ENCODE peak calls at places on chromosomes 2 and 18, in nine cellular contexts. D is fibroblast of pulmonary artery, X is hepatocyte, P is pulmonary artery endothelial cell, S is NCI-H1105 treated with DMSO at 0.1 percent for 48 hours, U is amygdala, E is choroid plexus epithelial cell, V is glutamatergic neuron, J is NCI-H1092 treated with DMSO at 0.1 percent for 48 hours. K is an unnamed sample.

GRCh38 chr18:3297025-3297984 is 35.4 kb downstream of the MYL12B start:
- DNase-seq in D (peak), X (peak), P (no peak), S (no peak), U (peak), E (peak), V (peak), J (no peak), K (peak)

GRCh38 chr2:130337735-130338325 is 4.9 kb upstream of the IMP4 start:
- DNase-seq in D (peak), X (peak), P (no peak), S (no peak), U (no peak), E (peak), V (no peak), J (no peak), K (no peak)

GRCh38 chr18:46148810-46149209 is 44.6 kb downstream of the HAUS1 start:
- DNase-seq in D (peak), X (peak), P (no peak), S (peak), U (no peak), E (peak), V (peak), J (peak), K (no peak)

GRCh38 chr2:10471956-10472355 is 23.8 kb upstream of the ODC1 start:
- DNase-seq in D (no peak), X (no peak), P (no peak), S (no peak), U (no peak), E (no peak), V (no peak), J (no peak), K (no peak)

GRCh38 chr18:32373995-32374394 is 96.7 kb downstream of the GAREM1 start:
- DNase-seq in D (peak), X (peak), P (no peak), S (peak), U (no peak), E (peak), V (no peak), J (peak), K (no peak)

GRCh38 chr18:27040796-27041195 is 144.3 kb downstream of the CHST9 start:
- DNase-seq in D (no peak), X (no peak), P (no peak), S (no peak), U (no peak), E (no peak), V (no peak), J (no peak), K (no peak)

GRCh38 chr2:169302364-169302763 is 60.0 kb downstream of the LRP2 start:
- DNase-seq in D (no peak), X (no peak), P (no peak), S (no peak), U (no peak), E (no peak), V (no peak), J (no peak), K (no peak)

GRCh38 chr2:67038195-67038594 is 358.9 kb upstream of the ETAA1 start:
- DNase-seq in D (no peak), X (no peak), P (no peak), S (no peak), U (no peak), E (no peak), V (no peak), J (no peak), K (peak)

GRCh38 chr2:31525876-31526275 is 54.9 kb downstream of the SRD5A2 start:
- DNase-seq in D (no peak), X (no peak), P (no peak), S (no peak), U (no peak), E (no peak), V (no peak), J (no peak), K (no peak)

GRCh38 chr2:150532883-150533282 is 45.4 kb upstream of the RND3 start:
- DNase-seq in D (peak), X (no peak), P (no peak), S (no peak), U (no peak), E (peak), V (no peak), J (no peak), K (no peak)

GRCh38 chr2:137886432-137886831 is 77.8 kb upstream of the HNMT start:
- DNase-seq in D (no peak), X (peak), P (no peak), S (peak), U (no peak), E (no peak), V (no peak), J (peak), K (no peak)

GRCh38 chr2:198700330-198700729 is 757.4 kb downstream of the SATB2 start:
- DNase-seq in D (no peak), X (no peak), P (no peak), S (peak), U (no peak), E (no peak), V (no peak), J (peak), K (no peak)

GRCh38 chr2:88829607-88830463 is 138.4 kb downstream of the RPIA start:
- DNase-seq in D (no peak), X (no peak), P (no peak), S (no peak), U (no peak), E (no peak), V (no peak), J (no peak), K (no peak)

GRCh38 chr2:182763311-182763912 is 47.4 kb downstream of the DNAJC10 start:
- DNase-seq in D (peak), X (peak), P (no peak), S (peak), U (no peak), E (peak), V (no peak), J (peak), K (no peak)

GRCh38 chr18:67634631-67635338 is 118.3 kb upstream of the DSEL start:
- DNase-seq in D (no peak), X (no peak), P (no peak), S (no peak), U (no peak), E (no peak), V (no peak), J (no peak), K (no peak)

GRCh38 chr18:26429535-26429934 is 118.8 kb downstream of the KCTD1 start:
- DNase-seq in D (peak), X (peak), P (no peak), S (no peak), U (no peak), E (peak), V (peak), J (no peak), K (no peak)

GRCh38 chr18:76495435-76496199 is 575 bp upstream of the ZNF516 start:
- DNase-seq in D (peak), X (peak), P (no peak), S (no peak), U (no peak), E (peak), V (peak), J (peak), K (no peak)

GRCh38 chr2:114127372-114127771 is 237.5 kb downstream of the ACTR3 start:
- DNase-seq in D (no peak), X (peak), P (no peak), S (no peak), U (no peak), E (peak), V (no peak), J (no peak), K (no peak)

GRCh38 chr2:200383380-200384110 is 77.1 kb downstream of the SPATS2L start:
- DNase-seq in D (peak), X (no peak), P (peak), S (no peak), U (no peak), E (peak), V (no peak), J (no peak), K (no peak)

GRCh38 chr2:38702413-38702812 is 36.5 kb downstream of the GALM start:
- DNase-seq in D (peak), X (peak), P (no peak), S (no peak), U (no peak), E (peak), V (no peak), J (no peak), K (no peak)

GRCh38 chr2:29011650-29012060 is 30.6 kb downstream of the TOGARAM2 start:
- DNase-seq in D (peak), X (no peak), P (no peak), S (peak), U (no peak), E (peak), V (no peak), J (peak), K (peak)

GRCh38 chr2:42369551-42370229 is 8.7 kb upstream of the COX7A2L start:
- DNase-seq in D (no peak), X (peak), P (no peak), S (no peak), U (no peak), E (no peak), V (no peak), J (no peak), K (no peak)

GRCh38 chr18:54828986-54829385 is 709 bp downstream of the RAB27B start:
- DNase-seq in D (peak), X (no peak), P (no peak), S (no peak), U (no peak), E (peak), V (no peak), J (no peak), K (no peak)

GRCh38 chr2:240146141-240146561 is 5.7 kb upstream of the OTOS start:
- DNase-seq in D (no peak), X (no peak), P (no peak), S (no peak), U (no peak), E (no peak), V (no peak), J (no peak), K (peak)

GRCh38 chr2:6657872-6658271 is 207.8 kb downstream of the CMPK2 start:
- DNase-seq in D (no peak), X (no peak), P (no peak), S (no peak), U (no peak), E (no peak), V (no peak), J (no peak), K (no peak)

GRCh38 chr2:172962824-172963223 is 112.8 kb upstream of the MAP3K20 start:
- DNase-seq in D (peak), X (no peak), P (peak), S (no peak), U (no peak), E (peak), V (no peak), J (no peak), K (no peak)

K was measured in left lung.